ENCODE peak calls at places on chromosome 13, in ten cellular contexts. G, S, O, H, M, T, B, A, K and C are unnamed samples.

GRCh38 chr13:100788540-100788939 is 113.9 kb upstream of the TMTC4 start:
- DNase-seq in G (no peak), S (no peak), O (no peak), H (no peak), M (no peak), T (no peak), B (no peak), A (no peak), K (no peak), C (no peak)

GRCh38 chr13:91506759-91507158 is 108.3 kb downstream of the GPC5 start:
- DNase-seq in G (no peak), S (no peak), O (no peak), H (no peak), M (no peak), T (no peak), B (no peak), A (no peak), K (no peak), C (no peak)

GRCh38 chr13:51668580-51669195 is 84.4 kb downstream of the WDFY2 start:
- DNase-seq in G (no peak), S (no peak), O (no peak), H (no peak), M (no peak), T (no peak), B (no peak), A (no peak), K (no peak), C (no peak)

GRCh38 chr13:86569119-86569518 is 769.9 kb upstream of the SLITRK6 start:
- DNase-seq in G (no peak), S (no peak), O (no peak), H (no peak), M (no peak), T (no peak), B (no peak), A (no peak), K (no peak), C (no peak)

GRCh38 chr13:87677334-87678234 is 6.4 kb downstream of the SLITRK5 start:
- DNase-seq in G (no peak), S (no peak), O (peak; percentile 14), H (no peak), M (no peak), T (peak; percentile 22), B (peak; percentile 38), A (peak; percentile 49), K (no peak), C (peak; percentile 51)

GRCh38 chr13:107753286-107753685 is 462.1 kb downstream of the LIG4 start:
- DNase-seq in G (no peak), S (no peak), O (no peak), H (no peak), M (no peak), T (no peak), B (no peak), A (no peak), K (no peak), C (no peak)

GRCh38 chr13:79128158-79128557 is 277.9 kb downstream of the RBM26 start:
- DNase-seq in G (no peak), S (no peak), O (no peak), H (peak; percentile 12), M (no peak), T (no peak), B (no peak), A (no peak), K (no peak), C (no peak)

GRCh38 chr13:20392530-20392929 is 133.1 kb downstream of the CRYL1 start:
- DNase-seq in G (no peak), S (no peak), O (no peak), H (no peak), M (no peak), T (no peak), B (no peak), A (no peak), K (no peak), C (no peak)

GRCh38 chr13:31310781-31311180 is 111.0 kb downstream of the B3GLCT start:
- DNase-seq in G (no peak), S (no peak), O (no peak), H (no peak), M (no peak), T (no peak), B (no peak), A (no peak), K (no peak), C (no peak)

GRCh38 chr13:106117640-106118039 is 417.8 kb downstream of the EFNB2 start:
- DNase-seq in G (no peak), S (no peak), O (no peak), H (no peak), M (no peak), T (no peak), B (no peak), A (no peak), K (no peak), C (no peak)

GRCh38 chr13:36231236-36231635 is 16.9 kb upstream of the SOHLH2 start:
- DNase-seq in G (no peak), S (no peak), O (no peak), H (no peak), M (no peak), T (no peak), B (no peak), A (no peak), K (no peak), C (no peak)

GRCh38 chr13:110876592-110876991 is 38.3 kb downstream of the ANKRD10 start:
- DNase-seq in G (no peak), S (no peak), O (no peak), H (no peak), M (no peak), T (peak; percentile 10), B (no peak), A (no peak), K (no peak), C (no peak)

GRCh38 chr13:27868639-27869435 is 51.0 kb upstream of the PDX1 start:
- DNase-seq in G (no peak), S (no peak), O (no peak), H (peak; percentile 5), M (no peak), T (no peak), B (no peak), A (no peak), K (no peak), C (no peak)

GRCh38 chr13:36526897-36527296 is 94.6 kb downstream of the CCNA1 start:
- DNase-seq in G (no peak), S (no peak), O (no peak), H (no peak), M (no peak), T (no peak), B (no peak), A (no peak), K (no peak), C (no peak)

GRCh38 chr13:112845511-112846144 is 123.4 kb upstream of the MCF2L start:
- DNase-seq in G (no peak), S (no peak), O (no peak), H (no peak), M (no peak), T (no peak), B (no peak), A (no peak), K (no peak), C (no peak)

GRCh38 chr13:39688699-39689405 is 33.4 kb downstream of the COG6 start:
- DNase-seq in G (no peak), S (no peak), O (no peak), H (no peak), M (no peak), T (peak; percentile 12), B (no peak), A (no peak), K (no peak), C (no peak)

GRCh38 chr13:113063091-113063491 is 42.5 kb upstream of the F7 start:
- DNase-seq in G (no peak), S (no peak), O (no peak), H (no peak), M (no peak), T (no peak), B (no peak), A (no peak), K (no peak), C (no peak)

GRCh38 chr13:73683746-73684145 is 450.5 kb downstream of the KLF12 start:
- DNase-seq in G (no peak), S (no peak), O (no peak), H (no peak), M (no peak), T (no peak), B (no peak), A (no peak), K (no peak), C (no peak)

GRCh38 chr13:108220042-108220441 is 1.9 kb downstream of the ABHD13 start:
- DNase-seq in G (no peak), S (no peak), O (peak; percentile 58), H (no peak), M (no peak), T (no peak), B (no peak), A (no peak), K (no peak), C (no peak)

GRCh38 chr13:113955691-113956090 is 18.2 kb downstream of the C13orf46 start:
- DNase-seq in G (no peak), S (no peak), O (no peak), H (no peak), M (no peak), T (no peak), B (no peak), A (no peak), K (no peak), C (no peak)

GRCh38 chr13:22126433-22127021 is 455.7 kb downstream of the FGF9 start:
- DNase-seq in G (no peak), S (no peak), O (no peak), H (no peak), M (no peak), T (peak; percentile 47), B (no peak), A (no peak), K (no peak), C (no peak)

GRCh38 chr13:51770160-51770559 is 33.8 kb downstream of the DHRS12 start:
- DNase-seq in G (no peak), S (no peak), O (no peak), H (no peak), M (no peak), T (no peak), B (no peak), A (no peak), K (no peak), C (no peak)

GRCh38 chr13:71522976-71523517 is 344.0 kb downstream of the DACH1 start:
- DNase-seq in G (no peak), S (no peak), O (no peak), H (no peak), M (no peak), T (no peak), B (no peak), A (no peak), K (no peak), C (peak; percentile 30)

GRCh38 chr13:67186985-67187569 is 43.1 kb downstream of the PCDH9 start:
- DNase-seq in G (no peak), S (no peak), O (no peak), H (no peak), M (no peak), T (no peak), B (no peak), A (no peak), K (no peak), C (no peak)

GRCh38 chr13:45015300-45015699 is 26.0 kb downstream of the GPALPP1 start:
- DNase-seq in G (no peak), S (no peak), O (no peak), H (no peak), M (no peak), T (no peak), B (no peak), A (no peak), K (no peak), C (no peak)

GRCh38 chr13:58893396-58893795 is 1261.9 kb downstream of the PCDH17 start:
- DNase-seq in G (no peak), S (no peak), O (no peak), H (no peak), M (no peak), T (no peak), B (no peak), A (no peak), K (no peak), C (no peak)

GRCh38 chr13:80297094-80297493 is 43.8 kb downstream of the SPRY2 start:
- DNase-seq in G (no peak), S (no peak), O (no peak), H (no peak), M (no peak), T (no peak), B (no peak), A (no peak), K (no peak), C (no peak)

GRCh38 chr13:18936104-18936503 is 245.5 kb downstream of the TUBA3C start:
- DNase-seq in G (no peak), S (no peak), O (no peak), H (no peak), M (no peak), T (no peak), B (no peak), A (no peak), K (no peak), C (no peak)